ENCODE peak calls at places on chromosomes 4 and X, in ten cellular contexts. H is left ventricle myocardium inferior, X is NT2/D1, Y is G401, N is AG10803, F is body of pancreas, Q is AG08396, K is dorsolateral prefrontal cortex, O is cardiac fibroblast, J is AG04450. P is an unnamed sample.

GRCh38 chr4:89868999-89869589 is 25.6 kb upstream of the MMRN1 start:
- DNase-seq in O (peak), H (no peak), Y (no peak), X (no peak), K (no peak), N (peak), F (no peak), J (no peak), Q (no peak), P (no peak)

GRCh38 chrX:103651374-103651773 is 22.6 kb downstream of the TCEAL1 start:
- DNase-seq in Y (no peak), O (no peak), H (no peak), J (no peak), X (no peak), F (no peak), N (no peak), Q (no peak), K (no peak), P (no peak)

GRCh38 chr4:4408132-4408523 is 21.2 kb downstream of the NSG1 start:
- DNase-seq in H (no peak), N (no peak), O (no peak), Q (no peak), Y (no peak), F (no peak), J (no peak), X (no peak), K (no peak), P (no peak)

GRCh38 chrX:12979011-12979629 is 4.2 kb downstream of the TMSB4X start:
- DNase-seq in X (no peak), K (no peak), N (peak), Y (peak), J (no peak), Q (no peak), O (no peak), F (no peak), H (no peak), P (no peak)

GRCh38 chr4:124019749-124020549 is 623.4 kb downstream of the SPRY1 start:
- DNase-seq in Y (no peak), N (no peak), K (no peak), X (no peak), Q (no peak), H (no peak), F (no peak), O (peak), J (no peak), P (no peak)

GRCh38 chr4:109313168-109314133 is 11.0 kb upstream of the COL25A1 start:
- DNase-seq in O (no peak), K (no peak), F (no peak), H (no peak), J (no peak), Q (no peak), N (no peak), X (no peak), Y (no peak), P (no peak)

GRCh38 chrX:16836371-16836770 is 33.8 kb downstream of the RBBP7 start:
- DNase-seq in Y (no peak), K (no peak), X (no peak), H (no peak), Q (no peak), F (peak), J (no peak), N (peak), O (no peak), P (no peak)

GRCh38 chr4:188439641-188440311 is 300.5 kb downstream of the TRIML1 start:
- DNase-seq in K (peak), F (peak), H (peak), Y (peak), J (no peak), N (peak), Q (no peak), X (no peak), O (peak), P (no peak)

GRCh38 chr4:82792912-82793649 is 5.5 kb downstream of the SCD5 start:
- DNase-seq in N (no peak), Y (peak), J (no peak), Q (no peak), F (no peak), X (no peak), H (no peak), O (peak), K (no peak), P (no peak)

GRCh38 chr4:46648088-46648744 is 258.3 kb upstream of the GABRA2 start:
- DNase-seq in Y (no peak), H (no peak), X (peak), O (peak), K (no peak), F (no peak), Q (no peak), J (peak), N (no peak), P (peak)

GRCh38 chrX:45360571-45360970 is 159.9 kb upstream of the DIPK2B start:
- DNase-seq in Q (no peak), F (no peak), H (no peak), X (no peak), N (no peak), O (no peak), J (no peak), K (no peak), Y (no peak), P (no peak)

GRCh38 chr4:73885570-73886230 is 16.5 kb downstream of the CXCL1 start:
- DNase-seq in F (no peak), J (no peak), K (no peak), Q (no peak), O (peak), N (no peak), H (no peak), Y (no peak), X (no peak), P (no peak)

GRCh38 chr4:41269682-41270081 is 13.0 kb downstream of the UCHL1 start:
- DNase-seq in F (no peak), K (no peak), O (no peak), H (no peak), N (no peak), J (no peak), Y (no peak), Q (no peak), X (no peak), P (no peak)

GRCh38 chr4:56788081-56788480 is 33.4 kb downstream of the SPINK2 start:
- DNase-seq in Q (no peak), K (no peak), H (no peak), J (no peak), N (no peak), Y (no peak), F (no peak), X (no peak), O (no peak), P (no peak)

GRCh38 chr4:59553063-59553738 is 1646.9 kb upstream of the ADGRL3 start:
- DNase-seq in O (peak), F (no peak), J (no peak), N (peak), H (no peak), Y (no peak), X (no peak), K (no peak), Q (peak), P (peak)

GRCh38 chr4:86730310-86730709 is 118.9 kb downstream of the SLC10A6 start:
- DNase-seq in Q (no peak), N (no peak), F (no peak), K (peak), X (peak), H (no peak), O (no peak), J (no peak), Y (no peak), P (no peak)

P was measured in HTR-8/SVneo.